ENCODE peak calls at places on chromosomes 4 and X, in five cellular contexts. One of them, this sample, is unnamed.

GRCh38 chrX:111875881-111876280 is at the start of gene TRPC5OS:
- DNase-seq in stimulated activated CD8-positive, alpha-beta memory T cell treated with anti-CD3 and anti-CD28 coated beads, Interleukin-12 subunit alpha, Interleukin-12 subunit beta, amount 100 ng/mL, for 4 hours: no peak
- DNase-seq in MCF 10A: no peak
- DNase-seq in A549: no peak
- DNase-seq in NCI-H2029 treated with DMSO at 0.1 percent for 48 hours: no peak
- DNase-seq in this sample: no peak

GRCh38 chrX:50769389-50770063 is 44.5 kb downstream of the SHROOM4 start:
- DNase-seq in stimulated activated CD8-positive, alpha-beta memory T cell treated with anti-CD3 and anti-CD28 coated beads, Interleukin-12 subunit alpha, Interleukin-12 subunit beta, amount 100 ng/mL, for 4 hours: no peak
- DNase-seq in MCF 10A: peak
- DNase-seq in A549: no peak
- DNase-seq in NCI-H2029 treated with DMSO at 0.1 percent for 48 hours: no peak
- DNase-seq in this sample: peak

GRCh38 chrX:103879339-103879738 is 47.3 kb upstream of the RAB9B start:
- DNase-seq in stimulated activated CD8-positive, alpha-beta memory T cell treated with anti-CD3 and anti-CD28 coated beads, Interleukin-12 subunit alpha, Interleukin-12 subunit beta, amount 100 ng/mL, for 4 hours: no peak
- DNase-seq in MCF 10A: no peak
- DNase-seq in A549: no peak
- DNase-seq in NCI-H2029 treated with DMSO at 0.1 percent for 48 hours: no peak
- DNase-seq in this sample: no peak

GRCh38 chr4:138967313-138967712 is 48.3 kb upstream of the NOCT start:
- DNase-seq in stimulated activated CD8-positive, alpha-beta memory T cell treated with anti-CD3 and anti-CD28 coated beads, Interleukin-12 subunit alpha, Interleukin-12 subunit beta, amount 100 ng/mL, for 4 hours: no peak
- DNase-seq in MCF 10A: peak
- DNase-seq in A549: peak
- DNase-seq in NCI-H2029 treated with DMSO at 0.1 percent for 48 hours: no peak
- DNase-seq in this sample: no peak

GRCh38 chrX:15646543-15646942 is 18.1 kb downstream of the CLTRN start:
- DNase-seq in stimulated activated CD8-positive, alpha-beta memory T cell treated with anti-CD3 and anti-CD28 coated beads, Interleukin-12 subunit alpha, Interleukin-12 subunit beta, amount 100 ng/mL, for 4 hours: no peak
- DNase-seq in MCF 10A: no peak
- DNase-seq in A549: no peak
- DNase-seq in NCI-H2029 treated with DMSO at 0.1 percent for 48 hours: no peak
- DNase-seq in this sample: no peak

GRCh38 chr4:48449151-48449550 is 34.0 kb upstream of the SLC10A4 start:
- DNase-seq in stimulated activated CD8-positive, alpha-beta memory T cell treated with anti-CD3 and anti-CD28 coated beads, Interleukin-12 subunit alpha, Interleukin-12 subunit beta, amount 100 ng/mL, for 4 hours: no peak
- DNase-seq in MCF 10A: no peak
- DNase-seq in A549: no peak
- DNase-seq in NCI-H2029 treated with DMSO at 0.1 percent for 48 hours: no peak
- DNase-seq in this sample: no peak

GRCh38 chrX:49273181-49273727 is 3.7 kb downstream of the PPP1R3F start:
- DNase-seq in stimulated activated CD8-positive, alpha-beta memory T cell treated with anti-CD3 and anti-CD28 coated beads, Interleukin-12 subunit alpha, Interleukin-12 subunit beta, amount 100 ng/mL, for 4 hours: no peak
- DNase-seq in MCF 10A: no peak
- DNase-seq in A549: no peak
- DNase-seq in NCI-H2029 treated with DMSO at 0.1 percent for 48 hours: no peak
- DNase-seq in this sample: no peak

GRCh38 chr4:4689694-4690440 is 148.0 kb upstream of the STX18 start:
- DNase-seq in stimulated activated CD8-positive, alpha-beta memory T cell treated with anti-CD3 and anti-CD28 coated beads, Interleukin-12 subunit alpha, Interleukin-12 subunit beta, amount 100 ng/mL, for 4 hours: no peak
- DNase-seq in MCF 10A: no peak
- DNase-seq in A549: no peak
- DNase-seq in NCI-H2029 treated with DMSO at 0.1 percent for 48 hours: no peak
- DNase-seq in this sample: no peak

GRCh38 chrX:134761788-134762187 is 103.5 kb upstream of the PLAC1 start:
- DNase-seq in stimulated activated CD8-positive, alpha-beta memory T cell treated with anti-CD3 and anti-CD28 coated beads, Interleukin-12 subunit alpha, Interleukin-12 subunit beta, amount 100 ng/mL, for 4 hours: no peak
- DNase-seq in MCF 10A: peak
- DNase-seq in A549: peak
- DNase-seq in NCI-H2029 treated with DMSO at 0.1 percent for 48 hours: no peak
- DNase-seq in this sample: peak

GRCh38 chr4:102263024-102263787 is 82.1 kb downstream of the SLC39A8 start:
- DNase-seq in stimulated activated CD8-positive, alpha-beta memory T cell treated with anti-CD3 and anti-CD28 coated beads, Interleukin-12 subunit alpha, Interleukin-12 subunit beta, amount 100 ng/mL, for 4 hours: no peak
- DNase-seq in MCF 10A: peak
- DNase-seq in A549: peak
- DNase-seq in NCI-H2029 treated with DMSO at 0.1 percent for 48 hours: peak
- DNase-seq in this sample: peak

GRCh38 chrX:105752334-105752733 is 70.0 kb upstream of the NRK start:
- DNase-seq in stimulated activated CD8-positive, alpha-beta memory T cell treated with anti-CD3 and anti-CD28 coated beads, Interleukin-12 subunit alpha, Interleukin-12 subunit beta, amount 100 ng/mL, for 4 hours: no peak
- DNase-seq in MCF 10A: no peak
- DNase-seq in A549: peak
- DNase-seq in NCI-H2029 treated with DMSO at 0.1 percent for 48 hours: no peak
- DNase-seq in this sample: peak

GRCh38 chr4:55554453-55555030 is 7.8 kb upstream of the CLOCK start:
- DNase-seq in stimulated activated CD8-positive, alpha-beta memory T cell treated with anti-CD3 and anti-CD28 coated beads, Interleukin-12 subunit alpha, Interleukin-12 subunit beta, amount 100 ng/mL, for 4 hours: no peak
- DNase-seq in MCF 10A: peak
- DNase-seq in A549: peak
- DNase-seq in NCI-H2029 treated with DMSO at 0.1 percent for 48 hours: no peak
- DNase-seq in this sample: peak

GRCh38 chr4:146465628-146466027 is 56.1 kb downstream of the SLC10A7 start:
- DNase-seq in stimulated activated CD8-positive, alpha-beta memory T cell treated with anti-CD3 and anti-CD28 coated beads, Interleukin-12 subunit alpha, Interleukin-12 subunit beta, amount 100 ng/mL, for 4 hours: no peak
- DNase-seq in MCF 10A: no peak
- DNase-seq in A549: no peak
- DNase-seq in NCI-H2029 treated with DMSO at 0.1 percent for 48 hours: no peak
- DNase-seq in this sample: no peak

GRCh38 chr4:153212755-153213154 is 8.5 kb downstream of the TRIM2 start:
- DNase-seq in stimulated activated CD8-positive, alpha-beta memory T cell treated with anti-CD3 and anti-CD28 coated beads, Interleukin-12 subunit alpha, Interleukin-12 subunit beta, amount 100 ng/mL, for 4 hours: no peak
- DNase-seq in MCF 10A: peak
- DNase-seq in A549: no peak
- DNase-seq in NCI-H2029 treated with DMSO at 0.1 percent for 48 hours: no peak
- DNase-seq in this sample: no peak

GRCh38 chrX:40108959-40109287 is 11.2 kb upstream of the BCOR start:
- DNase-seq in stimulated activated CD8-positive, alpha-beta memory T cell treated with anti-CD3 and anti-CD28 coated beads, Interleukin-12 subunit alpha, Interleukin-12 subunit beta, amount 100 ng/mL, for 4 hours: no peak
- DNase-seq in MCF 10A: peak
- DNase-seq in A549: peak
- DNase-seq in NCI-H2029 treated with DMSO at 0.1 percent for 48 hours: no peak
- DNase-seq in this sample: peak

GRCh38 chr4:74376888-74377483 is 12.0 kb downstream of the EREG start:
- DNase-seq in stimulated activated CD8-positive, alpha-beta memory T cell treated with anti-CD3 and anti-CD28 coated beads, Interleukin-12 subunit alpha, Interleukin-12 subunit beta, amount 100 ng/mL, for 4 hours: no peak
- DNase-seq in MCF 10A: peak
- DNase-seq in A549: peak
- DNase-seq in NCI-H2029 treated with DMSO at 0.1 percent for 48 hours: peak
- DNase-seq in this sample: peak

GRCh38 chrX:84044051-84044450 is 143.9 kb downstream of the RPS6KA6 start:
- DNase-seq in stimulated activated CD8-positive, alpha-beta memory T cell treated with anti-CD3 and anti-CD28 coated beads, Interleukin-12 subunit alpha, Interleukin-12 subunit beta, amount 100 ng/mL, for 4 hours: no peak
- DNase-seq in MCF 10A: no peak
- DNase-seq in A549: peak
- DNase-seq in NCI-H2029 treated with DMSO at 0.1 percent for 48 hours: no peak
- DNase-seq in this sample: peak